ENCODE peak calls at places on chromosomes 2 and 18, in five cellular contexts. D is vagina, Z is body of pancreas, V is suprapubic skin, Q is endothelial cell of umbilical vein. M is an unnamed sample.
A peak's percentile ranks its signal among the peaks of the same experiment; 100 is the strongest.

GRCh38 chr2:651961-652373 is 25.2 kb downstream of the TMEM18 start:
- DNase-seq in D (peak; percentile 58), Z (peak; percentile 48), V (peak; percentile 50), Q (no peak), M (peak; percentile 68)

GRCh38 chr2:9194352-9194751 is 12.3 kb upstream of the ASAP2 start:
- DNase-seq in D (no peak), Z (no peak), V (no peak), Q (no peak), M (no peak)

GRCh38 chr2:74725287-74725686 is 71.2 kb downstream of the SEMA4F start:
- DNase-seq in D (no peak), Z (no peak), V (no peak), Q (no peak), M (no peak)

GRCh38 chr2:36535099-36535498 is 62.9 kb downstream of the FEZ2 start:
- DNase-seq in D (no peak), Z (no peak), V (no peak), Q (no peak), M (no peak)

GRCh38 chr18:55097406-55098170 is 138.3 kb upstream of the CCDC68 start:
- DNase-seq in D (peak; percentile 54), Z (no peak), V (no peak), Q (peak; percentile 80), M (no peak)

GRCh38 chr2:23597687-23598086 is 212.7 kb downstream of the KLHL29 start:
- DNase-seq in D (no peak), Z (no peak), V (no peak), Q (no peak), M (no peak)

GRCh38 chr2:68594674-68595492 is 48.5 kb upstream of the PROKR1 start:
- DNase-seq in D (no peak), Z (peak; percentile 47), V (no peak), Q (peak; percentile 63), M (no peak)

GRCh38 chr18:42112657-42113420 is 157.8 kb downstream of the PIK3C3 start:
- DNase-seq in D (no peak), Z (no peak), V (no peak), Q (no peak), M (no peak)

GRCh38 chr18:13416208-13416607 is 197.6 kb downstream of the LDLRAD4 start:
- DNase-seq in D (no peak), Z (no peak), V (no peak), Q (peak; percentile 70), M (no peak)

GRCh38 chr2:108925286-108925685 is 63.7 kb downstream of the EDAR start:
- DNase-seq in D (no peak), Z (no peak), V (peak; percentile 74), Q (no peak), M (no peak)

GRCh38 chr2:109662889-109663288 is 48.7 kb downstream of the SOWAHC start:
- DNase-seq in D (no peak), Z (no peak), V (no peak), Q (no peak), M (no peak)

GRCh38 chr2:181104512-181105121 is 124.2 kb downstream of the UBE2E3 start:
- DNase-seq in D (no peak), Z (peak; percentile 10), V (no peak), Q (peak; percentile 57), M (no peak)

GRCh38 chr2:157404363-157404762 is 39.5 kb downstream of the CYTIP start:
- DNase-seq in D (no peak), Z (peak; percentile 26), V (no peak), Q (no peak), M (no peak)

GRCh38 chr2:104945866-104946265 is 92.0 kb downstream of the POU3F3 start:
- DNase-seq in D (no peak), Z (no peak), V (no peak), Q (no peak), M (no peak)

GRCh38 chr2:218658671-218659257 is 659 bp downstream of the ZNF142 start:
- DNase-seq in D (no peak), Z (peak; percentile 25), V (no peak), Q (peak; percentile 67), M (no peak)

GRCh38 chr2:85549826-85550225 is 10.9 kb downstream of the MAT2A start:
- DNase-seq in D (no peak), Z (no peak), V (no peak), Q (peak; percentile 33), M (no peak)

GRCh38 chr2:70132244-70133126 is 45.2 kb downstream of the PCBP1 start:
- DNase-seq in D (no peak), Z (peak; percentile 55), V (no peak), Q (peak; percentile 87), M (peak; percentile 58)

GRCh38 chr18:25830787-25831186 is 259.6 kb downstream of the SS18 start:
- DNase-seq in D (no peak), Z (peak; percentile 32), V (no peak), Q (peak; percentile 80), M (peak; percentile 32)

GRCh38 chr2:220504890-220505564 is 877.6 kb downstream of the SLC4A3 start:
- DNase-seq in D (no peak), Z (no peak), V (no peak), Q (peak; percentile 1), M (no peak)

GRCh38 chr2:220117010-220117409 is 489.6 kb downstream of the SLC4A3 start:
- DNase-seq in D (no peak), Z (no peak), V (no peak), Q (no peak), M (no peak)

GRCh38 chr2:58434692-58435091 is 193.6 kb upstream of the FANCL start:
- DNase-seq in D (no peak), Z (no peak), V (no peak), Q (no peak), M (no peak)

GRCh38 chr18:13548106-13548819 is 178.1 kb downstream of the FAM210A start:
- DNase-seq in D (peak; percentile 79), Z (no peak), V (no peak), Q (no peak), M (no peak)

GRCh38 chr2:30756051-30756719 is 51.1 kb downstream of the CAPN13 start:
- DNase-seq in D (no peak), Z (no peak), V (no peak), Q (no peak), M (no peak)

GRCh38 chr2:6764968-6765723 is 100.6 kb downstream of the CMPK2 start:
- DNase-seq in D (no peak), Z (no peak), V (no peak), Q (no peak), M (no peak)

GRCh38 chr18:25726278-25726677 is 364.1 kb downstream of the SS18 start:
- DNase-seq in D (no peak), Z (no peak), V (no peak), Q (no peak), M (no peak)

GRCh38 chr2:48693645-48694044 is 61.9 kb downstream of the LHCGR start:
- DNase-seq in D (no peak), Z (no peak), V (no peak), Q (no peak), M (no peak)

GRCh38 chr2:32011566-32011960 is 755 bp upstream of the MEMO1 start:
- DNase-seq in D (no peak), Z (no peak), V (no peak), Q (no peak), M (peak; percentile 43)
- H3K4me3 ChIP-seq in D (peak overlapping the region; percentile 98), Z (peak overlapping the region; percentile 46), V (peak overlapping the region; percentile 89), Q (no peak overlapping the region), M (no peak overlapping the region)

GRCh38 chr2:238315031-238315595 is 5.2 kb upstream of the TRAF3IP1 start:
- DNase-seq in D (no peak), Z (no peak), V (peak; percentile 50), Q (no peak), M (no peak)

GRCh38 chr2:238320648-238321281 is 447 bp downstream of the TRAF3IP1 start:
- DNase-seq in D (no peak), Z (no peak), V (peak; percentile 82), Q (no peak), M (peak; percentile 84)

GRCh38 chr2:238322001-238322411 is 1.7 kb downstream of the TRAF3IP1 start:
- DNase-seq in D (no peak), Z (no peak), V (peak; percentile 58), Q (no peak), M (no peak)

GRCh38 chr2:238321467-238321866 is 1.1 kb downstream of the TRAF3IP1 start:
- DNase-seq in D (no peak), Z (no peak), V (peak; percentile 50), Q (no peak), M (no peak)

DNA sequence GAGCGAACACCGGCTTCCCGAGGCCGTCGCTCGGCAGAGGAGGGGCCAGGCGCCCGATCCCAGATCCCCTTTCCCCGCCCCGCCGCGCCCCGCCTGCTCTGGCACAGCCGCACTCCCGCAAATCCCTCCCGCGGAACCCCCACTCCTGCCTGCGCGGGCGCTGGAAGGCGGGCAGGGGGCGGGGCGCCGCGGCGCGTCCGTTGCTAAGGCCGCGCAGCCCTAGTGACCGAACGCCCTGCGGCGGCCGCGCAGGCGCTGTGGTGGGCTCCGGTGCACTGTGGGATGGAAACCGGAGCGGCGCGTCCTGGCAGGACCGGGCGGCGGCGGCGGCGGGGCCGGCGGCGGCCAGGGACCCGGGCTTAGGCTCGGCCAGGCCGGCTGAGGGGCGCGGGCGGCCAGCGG is at the start of gene TRAF3IP1:
- DNase-seq in D (peak; percentile 90), Z (peak; percentile 97), V (peak; percentile 94), Q (peak; percentile 95), M (peak; percentile 98)
- TF ChIP-seq POLR2A in D (no peak), Z (no peak), V (no peak), Q (no peak), M (no peak)

GRCh38 chr18:2968559-2968958 is 44.4 kb downstream of the LPIN2 start:
- DNase-seq in D (no peak), Z (no peak), V (no peak), Q (no peak), M (no peak)

GRCh38 chr18:2967820-2968219 is 45.1 kb downstream of the LPIN2 start:
- DNase-seq in D (no peak), Z (no peak), V (no peak), Q (no peak), M (no peak)

GRCh38 chr18:2970344-2970743 is 42.6 kb downstream of the LPIN2 start:
- DNase-seq in D (no peak), Z (no peak), V (no peak), Q (no peak), M (no peak)

GRCh38 chr18:2970762-2971659 is 41.9 kb downstream of the LPIN2 start:
- DNase-seq in D (no peak), Z (no peak), V (no peak), Q (no peak), M (no peak)

GRCh38 chr18:2969695-2970094 is 43.2 kb downstream of the LPIN2 start:
- DNase-seq in D (no peak), Z (no peak), V (no peak), Q (no peak), M (no peak)
- TF ChIP-seq CTCF in D (no peak), Z (no peak), V (no peak), Q (no peak), M (no peak)

DNA sequence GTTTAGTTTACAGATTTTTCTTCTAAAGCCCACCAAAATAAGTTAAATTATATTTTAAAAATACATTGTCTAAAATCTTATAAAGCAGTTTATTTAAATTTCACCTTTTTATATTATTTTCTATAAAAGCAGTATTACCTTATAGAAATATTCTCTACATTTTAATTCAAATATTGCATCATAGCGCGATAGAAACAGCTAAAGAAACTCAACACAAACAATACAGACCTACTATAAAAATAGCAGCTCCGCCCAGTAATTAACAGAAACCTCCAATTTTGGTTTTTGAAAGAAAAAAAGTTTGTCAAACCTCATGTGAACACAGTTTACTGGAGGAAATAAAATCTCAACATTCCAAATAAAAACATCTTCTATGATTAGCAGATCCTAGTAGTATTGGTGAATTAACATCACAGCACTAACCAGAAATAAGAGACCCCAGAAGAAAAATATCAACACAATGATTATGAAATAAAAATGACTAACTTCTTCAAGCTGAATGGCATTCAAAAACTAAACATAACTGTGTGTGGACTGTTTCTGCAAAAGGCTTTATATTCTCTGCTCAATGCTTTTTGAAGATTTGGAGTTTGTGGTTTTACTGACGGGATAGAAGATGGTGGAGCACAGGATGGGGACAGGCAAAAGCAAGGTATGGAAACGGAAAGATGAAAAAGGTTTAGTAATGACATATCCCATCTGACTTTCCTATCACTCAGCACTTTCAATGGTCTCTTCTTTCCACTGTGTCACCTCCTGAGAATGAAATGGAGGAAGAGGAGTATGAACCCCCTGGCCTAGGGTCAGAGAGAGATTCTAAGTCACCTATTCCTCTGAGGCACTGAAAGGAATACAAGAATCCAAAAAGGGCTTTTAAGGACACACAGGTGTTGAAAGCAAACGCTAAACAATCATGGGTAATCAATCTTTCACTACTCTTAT is 17.5 kb downstream of the MAP4K3 start:
- DNase-seq in D (no peak), Z (no peak), V (no peak), Q (no peak), M (no peak)
- H3K4me3 ChIP-seq in D (no peak overlapping the region), Z (no peak overlapping the region), V (no peak overlapping the region), Q (no peak overlapping the region), M (no peak overlapping the region)

M was measured in lower leg skin.